ENCODE peak calls at places on chromosomes 3 and 15, in ten cellular contexts. One of them, this sample, is unnamed.

GRCh38 chr3:144029769-144030168 is 58.1 kb downstream of the DIPK2A start:
- DNase-seq in T-cell: no peak
- DNase-seq in fibroblast of lung: no peak
- DNase-seq in activated T-cell treated with anti-CD3 and anti-CD28 coated beads, Interleukin-2, amount 50 U/mL, for 72 hours: no peak
- DNase-seq in lower leg skin: no peak
- DNase-seq in naive thymus-derived CD8-positive, alpha-beta T cell: no peak
- DNase-seq in HEK293T: no peak
- DNase-seq in frontal cortex: no peak
- DNase-seq in glutamatergic neuron: no peak
- DNase-seq in posterior cingulate gyrus: no peak
- DNase-seq in this sample: no peak

GRCh38 chr3:181698263-181698944 is 13.3 kb upstream of the SOX2 start:
- DNase-seq in HEK293T: no peak
- DNase-seq in T-cell: no peak
- DNase-seq in naive thymus-derived CD8-positive, alpha-beta T cell: no peak
- DNase-seq in posterior cingulate gyrus: no peak
- DNase-seq in activated T-cell treated with anti-CD3 and anti-CD28 coated beads, Interleukin-2, amount 50 U/mL, for 72 hours: no peak
- DNase-seq in glutamatergic neuron: no peak
- DNase-seq in lower leg skin: no peak
- DNase-seq in frontal cortex: no peak
- DNase-seq in fibroblast of lung: no peak
- DNase-seq in this sample: no peak

GRCh38 chr3:143671641-143672040 is 176.6 kb downstream of the SLC9A9 start:
- DNase-seq in T-cell: no peak
- DNase-seq in glutamatergic neuron: no peak
- DNase-seq in frontal cortex: no peak
- DNase-seq in lower leg skin: no peak
- DNase-seq in HEK293T: no peak
- DNase-seq in posterior cingulate gyrus: no peak
- DNase-seq in naive thymus-derived CD8-positive, alpha-beta T cell: no peak
- DNase-seq in activated T-cell treated with anti-CD3 and anti-CD28 coated beads, Interleukin-2, amount 50 U/mL, for 72 hours: no peak
- DNase-seq in fibroblast of lung: no peak
- DNase-seq in this sample: no peak

GRCh38 chr3:94159062-94159726 is 96.3 kb downstream of the NSUN3 start:
- DNase-seq in HEK293T: peak
- DNase-seq in activated T-cell treated with anti-CD3 and anti-CD28 coated beads, Interleukin-2, amount 50 U/mL, for 72 hours: no peak
- DNase-seq in posterior cingulate gyrus: no peak
- DNase-seq in lower leg skin: no peak
- DNase-seq in naive thymus-derived CD8-positive, alpha-beta T cell: no peak
- DNase-seq in fibroblast of lung: peak
- DNase-seq in T-cell: no peak
- DNase-seq in glutamatergic neuron: no peak
- DNase-seq in frontal cortex: no peak
- DNase-seq in this sample: no peak

GRCh38 chr15:92454525-92455105 is 60.9 kb downstream of the ST8SIA2 start:
- DNase-seq in posterior cingulate gyrus: no peak
- DNase-seq in glutamatergic neuron: no peak
- DNase-seq in lower leg skin: no peak
- DNase-seq in T-cell: no peak
- DNase-seq in naive thymus-derived CD8-positive, alpha-beta T cell: no peak
- DNase-seq in activated T-cell treated with anti-CD3 and anti-CD28 coated beads, Interleukin-2, amount 50 U/mL, for 72 hours: no peak
- DNase-seq in frontal cortex: no peak
- DNase-seq in HEK293T: no peak
- DNase-seq in fibroblast of lung: no peak
- DNase-seq in this sample: no peak

GRCh38 chr15:67549736-67550135 is 7.2 kb downstream of the MAP2K5 start:
- DNase-seq in glutamatergic neuron: no peak
- DNase-seq in lower leg skin: no peak
- DNase-seq in T-cell: no peak
- DNase-seq in posterior cingulate gyrus: no peak
- DNase-seq in frontal cortex: no peak
- DNase-seq in naive thymus-derived CD8-positive, alpha-beta T cell: no peak
- DNase-seq in activated T-cell treated with anti-CD3 and anti-CD28 coated beads, Interleukin-2, amount 50 U/mL, for 72 hours: no peak
- DNase-seq in fibroblast of lung: no peak
- DNase-seq in HEK293T: no peak
- DNase-seq in this sample: no peak

GRCh38 chr3:156461889-156462288 is 93.0 kb downstream of the SSR3 start:
- DNase-seq in HEK293T: no peak
- DNase-seq in lower leg skin: no peak
- DNase-seq in frontal cortex: no peak
- DNase-seq in activated T-cell treated with anti-CD3 and anti-CD28 coated beads, Interleukin-2, amount 50 U/mL, for 72 hours: no peak
- DNase-seq in T-cell: no peak
- DNase-seq in naive thymus-derived CD8-positive, alpha-beta T cell: no peak
- DNase-seq in posterior cingulate gyrus: no peak
- DNase-seq in glutamatergic neuron: no peak
- DNase-seq in fibroblast of lung: no peak
- DNase-seq in this sample: no peak

GRCh38 chr15:50137330-50137761 is 18.3 kb upstream of the ATP8B4 start:
- DNase-seq in naive thymus-derived CD8-positive, alpha-beta T cell: no peak
- DNase-seq in activated T-cell treated with anti-CD3 and anti-CD28 coated beads, Interleukin-2, amount 50 U/mL, for 72 hours: peak
- DNase-seq in HEK293T: no peak
- DNase-seq in T-cell: no peak
- DNase-seq in glutamatergic neuron: no peak
- DNase-seq in frontal cortex: no peak
- DNase-seq in fibroblast of lung: peak
- DNase-seq in lower leg skin: no peak
- DNase-seq in posterior cingulate gyrus: no peak
- DNase-seq in this sample: no peak

GRCh38 chr3:53729130-53729529 is 117.1 kb downstream of the CHDH start:
- DNase-seq in fibroblast of lung: no peak
- DNase-seq in posterior cingulate gyrus: no peak
- DNase-seq in frontal cortex: no peak
- DNase-seq in glutamatergic neuron: no peak
- DNase-seq in HEK293T: no peak
- DNase-seq in naive thymus-derived CD8-positive, alpha-beta T cell: no peak
- DNase-seq in activated T-cell treated with anti-CD3 and anti-CD28 coated beads, Interleukin-2, amount 50 U/mL, for 72 hours: no peak
- DNase-seq in lower leg skin: no peak
- DNase-seq in T-cell: no peak
- DNase-seq in this sample: no peak

GRCh38 chr15:40309344-40309862 is 1.7 kb upstream of the PLCB2 start:
- DNase-seq in naive thymus-derived CD8-positive, alpha-beta T cell: no peak
- DNase-seq in glutamatergic neuron: no peak
- DNase-seq in activated T-cell treated with anti-CD3 and anti-CD28 coated beads, Interleukin-2, amount 50 U/mL, for 72 hours: no peak
- DNase-seq in HEK293T: no peak
- DNase-seq in T-cell: no peak
- DNase-seq in frontal cortex: no peak
- DNase-seq in fibroblast of lung: no peak
- DNase-seq in lower leg skin: no peak
- DNase-seq in posterior cingulate gyrus: no peak
- DNase-seq in this sample: no peak

GRCh38 chr3:133884547-133885240 is 11.0 kb downstream of the RAB6B start:
- DNase-seq in T-cell: no peak
- DNase-seq in glutamatergic neuron: no peak
- DNase-seq in naive thymus-derived CD8-positive, alpha-beta T cell: no peak
- DNase-seq in lower leg skin: peak
- DNase-seq in fibroblast of lung: no peak
- DNase-seq in activated T-cell treated with anti-CD3 and anti-CD28 coated beads, Interleukin-2, amount 50 U/mL, for 72 hours: no peak
- DNase-seq in frontal cortex: no peak
- DNase-seq in HEK293T: no peak
- DNase-seq in posterior cingulate gyrus: no peak
- DNase-seq in this sample: no peak

GRCh38 chr3:152290374-152290773 is 21.6 kb downstream of the MBNL1 start:
- DNase-seq in naive thymus-derived CD8-positive, alpha-beta T cell: no peak
- DNase-seq in frontal cortex: no peak
- DNase-seq in activated T-cell treated with anti-CD3 and anti-CD28 coated beads, Interleukin-2, amount 50 U/mL, for 72 hours: no peak
- DNase-seq in HEK293T: no peak
- DNase-seq in fibroblast of lung: no peak
- DNase-seq in glutamatergic neuron: no peak
- DNase-seq in posterior cingulate gyrus: no peak
- DNase-seq in lower leg skin: no peak
- DNase-seq in T-cell: no peak
- DNase-seq in this sample: no peak

GRCh38 chr15:101523560-101523940 is 34.0 kb upstream of the PCSK6 start:
- DNase-seq in activated T-cell treated with anti-CD3 and anti-CD28 coated beads, Interleukin-2, amount 50 U/mL, for 72 hours: no peak
- DNase-seq in T-cell: no peak
- DNase-seq in HEK293T: no peak
- DNase-seq in lower leg skin: peak
- DNase-seq in glutamatergic neuron: no peak
- DNase-seq in naive thymus-derived CD8-positive, alpha-beta T cell: no peak
- DNase-seq in frontal cortex: peak
- DNase-seq in fibroblast of lung: no peak
- DNase-seq in posterior cingulate gyrus: peak
- DNase-seq in this sample: no peak

GRCh38 chr3:122921791-122922651 is 105.5 kb downstream of the SEMA5B start:
- DNase-seq in frontal cortex: no peak
- DNase-seq in HEK293T: peak
- DNase-seq in glutamatergic neuron: no peak
- DNase-seq in naive thymus-derived CD8-positive, alpha-beta T cell: no peak
- DNase-seq in fibroblast of lung: no peak
- DNase-seq in activated T-cell treated with anti-CD3 and anti-CD28 coated beads, Interleukin-2, amount 50 U/mL, for 72 hours: peak
- DNase-seq in lower leg skin: peak
- DNase-seq in T-cell: no peak
- DNase-seq in posterior cingulate gyrus: no peak
- DNase-seq in this sample: no peak

GRCh38 chr15:44788748-44789147 is 52.4 kb downstream of the TRIM69 start:
- DNase-seq in lower leg skin: no peak
- DNase-seq in posterior cingulate gyrus: no peak
- DNase-seq in naive thymus-derived CD8-positive, alpha-beta T cell: peak
- DNase-seq in HEK293T: no peak
- DNase-seq in frontal cortex: no peak
- DNase-seq in activated T-cell treated with anti-CD3 and anti-CD28 coated beads, Interleukin-2, amount 50 U/mL, for 72 hours: peak
- DNase-seq in fibroblast of lung: peak
- DNase-seq in T-cell: no peak
- DNase-seq in glutamatergic neuron: no peak
- DNase-seq in this sample: no peak

GRCh38 chr15:95653361-95653805 is 677.1 kb upstream of the NR2F2 start:
- DNase-seq in HEK293T: no peak
- DNase-seq in T-cell: no peak
- DNase-seq in lower leg skin: no peak
- DNase-seq in fibroblast of lung: no peak
- DNase-seq in naive thymus-derived CD8-positive, alpha-beta T cell: no peak
- DNase-seq in posterior cingulate gyrus: no peak
- DNase-seq in frontal cortex: no peak
- DNase-seq in activated T-cell treated with anti-CD3 and anti-CD28 coated beads, Interleukin-2, amount 50 U/mL, for 72 hours: no peak
- DNase-seq in glutamatergic neuron: no peak
- DNase-seq in this sample: no peak

GRCh38 chr3:128321418-128321817 is 145.3 kb downstream of the DNAJB8 start:
- DNase-seq in fibroblast of lung: no peak
- DNase-seq in lower leg skin: peak
- DNase-seq in activated T-cell treated with anti-CD3 and anti-CD28 coated beads, Interleukin-2, amount 50 U/mL, for 72 hours: no peak
- DNase-seq in HEK293T: no peak
- DNase-seq in glutamatergic neuron: no peak
- DNase-seq in naive thymus-derived CD8-positive, alpha-beta T cell: peak
- DNase-seq in posterior cingulate gyrus: no peak
- DNase-seq in T-cell: no peak
- DNase-seq in frontal cortex: no peak
- DNase-seq in this sample: no peak

GRCh38 chr3:172522871-172523818 is at the start of gene TNFSF10:
- DNase-seq in posterior cingulate gyrus: no peak
- DNase-seq in lower leg skin: peak
- DNase-seq in T-cell: peak
- DNase-seq in activated T-cell treated with anti-CD3 and anti-CD28 coated beads, Interleukin-2, amount 50 U/mL, for 72 hours: peak
- DNase-seq in glutamatergic neuron: no peak
- DNase-seq in fibroblast of lung: peak
- DNase-seq in frontal cortex: peak
- DNase-seq in HEK293T: no peak
- DNase-seq in naive thymus-derived CD8-positive, alpha-beta T cell: peak
- DNase-seq in this sample: no peak

GRCh38 chr3:52364322-52364721 is 48.2 kb downstream of the DNAH1 start:
- DNase-seq in HEK293T: no peak
- DNase-seq in glutamatergic neuron: no peak
- DNase-seq in fibroblast of lung: no peak
- DNase-seq in activated T-cell treated with anti-CD3 and anti-CD28 coated beads, Interleukin-2, amount 50 U/mL, for 72 hours: no peak
- DNase-seq in posterior cingulate gyrus: no peak
- DNase-seq in naive thymus-derived CD8-positive, alpha-beta T cell: no peak
- DNase-seq in frontal cortex: no peak
- DNase-seq in T-cell: no peak
- DNase-seq in lower leg skin: no peak
- DNase-seq in this sample: no peak

GRCh38 chr15:65690778-65691177 is 69.0 kb downstream of the SLC24A1 start:
- DNase-seq in posterior cingulate gyrus: no peak
- DNase-seq in lower leg skin: no peak
- DNase-seq in glutamatergic neuron: no peak
- DNase-seq in frontal cortex: no peak
- DNase-seq in T-cell: no peak
- DNase-seq in activated T-cell treated with anti-CD3 and anti-CD28 coated beads, Interleukin-2, amount 50 U/mL, for 72 hours: no peak
- DNase-seq in fibroblast of lung: no peak
- DNase-seq in HEK293T: no peak
- DNase-seq in naive thymus-derived CD8-positive, alpha-beta T cell: no peak
- DNase-seq in this sample: no peak

GRCh38 chr3:59510576-59510975 is 460.8 kb upstream of the CFAP20DC start:
- DNase-seq in lower leg skin: no peak
- DNase-seq in T-cell: no peak
- DNase-seq in glutamatergic neuron: no peak
- DNase-seq in frontal cortex: no peak
- DNase-seq in posterior cingulate gyrus: no peak
- DNase-seq in fibroblast of lung: peak
- DNase-seq in naive thymus-derived CD8-positive, alpha-beta T cell: no peak
- DNase-seq in activated T-cell treated with anti-CD3 and anti-CD28 coated beads, Interleukin-2, amount 50 U/mL, for 72 hours: no peak
- DNase-seq in HEK293T: no peak
- DNase-seq in this sample: no peak

GRCh38 chr15:101014921-101015841 is 96.0 kb downstream of the LRRK1 start:
- DNase-seq in HEK293T: peak
- DNase-seq in lower leg skin: peak
- DNase-seq in T-cell: peak
- DNase-seq in activated T-cell treated with anti-CD3 and anti-CD28 coated beads, Interleukin-2, amount 50 U/mL, for 72 hours: peak
- DNase-seq in frontal cortex: peak
- DNase-seq in naive thymus-derived CD8-positive, alpha-beta T cell: peak
- DNase-seq in fibroblast of lung: peak
- DNase-seq in posterior cingulate gyrus: peak
- DNase-seq in glutamatergic neuron: peak
- DNase-seq in this sample: peak

GRCh38 chr3:133404925-133405324 is 5.1 kb downstream of the BFSP2 start:
- DNase-seq in posterior cingulate gyrus: no peak
- DNase-seq in T-cell: no peak
- DNase-seq in lower leg skin: no peak
- DNase-seq in HEK293T: no peak
- DNase-seq in activated T-cell treated with anti-CD3 and anti-CD28 coated beads, Interleukin-2, amount 50 U/mL, for 72 hours: no peak
- DNase-seq in naive thymus-derived CD8-positive, alpha-beta T cell: no peak
- DNase-seq in frontal cortex: no peak
- DNase-seq in glutamatergic neuron: no peak
- DNase-seq in fibroblast of lung: no peak
- DNase-seq in this sample: no peak

GRCh38 chr3:117811797-117812196 is 1102.2 kb downstream of the TUSC7 start:
- DNase-seq in fibroblast of lung: no peak
- DNase-seq in T-cell: no peak
- DNase-seq in posterior cingulate gyrus: no peak
- DNase-seq in activated T-cell treated with anti-CD3 and anti-CD28 coated beads, Interleukin-2, amount 50 U/mL, for 72 hours: no peak
- DNase-seq in glutamatergic neuron: no peak
- DNase-seq in naive thymus-derived CD8-positive, alpha-beta T cell: no peak
- DNase-seq in frontal cortex: no peak
- DNase-seq in lower leg skin: no peak
- DNase-seq in HEK293T: no peak
- DNase-seq in this sample: no peak

GRCh38 chr15:90818251-90819210 is 49.9 kb upstream of the FURIN start:
- DNase-seq in fibroblast of lung: no peak
- DNase-seq in T-cell: no peak
- DNase-seq in activated T-cell treated with anti-CD3 and anti-CD28 coated beads, Interleukin-2, amount 50 U/mL, for 72 hours: peak
- DNase-seq in glutamatergic neuron: peak
- DNase-seq in frontal cortex: no peak
- DNase-seq in lower leg skin: no peak
- DNase-seq in naive thymus-derived CD8-positive, alpha-beta T cell: no peak
- DNase-seq in posterior cingulate gyrus: no peak
- DNase-seq in HEK293T: no peak
- DNase-seq in this sample: no peak

GRCh38 chr15:72584006-72584405 is 70.5 kb upstream of the GOLGA6B start:
- DNase-seq in fibroblast of lung: peak
- DNase-seq in posterior cingulate gyrus: no peak
- DNase-seq in HEK293T: no peak
- DNase-seq in activated T-cell treated with anti-CD3 and anti-CD28 coated beads, Interleukin-2, amount 50 U/mL, for 72 hours: no peak
- DNase-seq in glutamatergic neuron: no peak
- DNase-seq in frontal cortex: no peak
- DNase-seq in T-cell: no peak
- DNase-seq in naive thymus-derived CD8-positive, alpha-beta T cell: no peak
- DNase-seq in lower leg skin: no peak
- DNase-seq in this sample: no peak

GRCh38 chr15:29704950-29705597 is 117.2 kb downstream of the TJP1 start:
- DNase-seq in T-cell: no peak
- DNase-seq in frontal cortex: no peak
- DNase-seq in lower leg skin: no peak
- DNase-seq in glutamatergic neuron: no peak
- DNase-seq in fibroblast of lung: no peak
- DNase-seq in naive thymus-derived CD8-positive, alpha-beta T cell: no peak
- DNase-seq in HEK293T: no peak
- DNase-seq in activated T-cell treated with anti-CD3 and anti-CD28 coated beads, Interleukin-2, amount 50 U/mL, for 72 hours: no peak
- DNase-seq in posterior cingulate gyrus: no peak
- DNase-seq in this sample: no peak

GRCh38 chr3:98343647-98344507 is 9.8 kb upstream of the OR5K4 start:
- DNase-seq in T-cell: no peak
- DNase-seq in frontal cortex: no peak
- DNase-seq in HEK293T: peak
- DNase-seq in lower leg skin: no peak
- DNase-seq in fibroblast of lung: no peak
- DNase-seq in naive thymus-derived CD8-positive, alpha-beta T cell: no peak
- DNase-seq in activated T-cell treated with anti-CD3 and anti-CD28 coated beads, Interleukin-2, amount 50 U/mL, for 72 hours: peak
- DNase-seq in glutamatergic neuron: no peak
- DNase-seq in posterior cingulate gyrus: no peak
- DNase-seq in this sample: peak

This sample was measured in NCI-H2081 treated with DMSO at 0.1 percent for 48 hours.